ENCODE peak calls at places on chromosomes 16 and 17, in five cellular contexts. One of them, this sample, is unnamed.

GRCh38 chr16:1428511-1428910 is 2.4 kb upstream of the PERCC1 start:
- DNase-seq in H9: peak
- DNase-seq in trophoblast cell: no peak
- DNase-seq in H1: peak
- DNase-seq in neuronal stem cell: no peak
- DNase-seq in this sample: peak

GRCh38 chr17:7555320-7555948 is 3.1 kb upstream of the TNFSF13 start:
- DNase-seq in trophoblast cell: no peak
- DNase-seq in neuronal stem cell: no peak
- DNase-seq in H1: peak
- DNase-seq in H9: no peak
- DNase-seq in this sample: no peak

GRCh38 chr17:69773081-69773480 is 301.9 kb upstream of the KCNJ16 start:
- DNase-seq in neuronal stem cell: no peak
- DNase-seq in H1: no peak
- DNase-seq in H9: no peak
- DNase-seq in trophoblast cell: no peak
- DNase-seq in this sample: peak

GRCh38 chr16:49345829-49346228 is 27.8 kb upstream of the C16orf78 start:
- DNase-seq in H1: peak
- DNase-seq in trophoblast cell: no peak
- DNase-seq in neuronal stem cell: peak
- DNase-seq in H9: no peak
- DNase-seq in this sample: no peak

GRCh38 chr17:14331200-14331981 is 30.5 kb downstream of the HS3ST3B1 start:
- DNase-seq in H1: no peak
- DNase-seq in neuronal stem cell: peak
- DNase-seq in H9: peak
- DNase-seq in trophoblast cell: no peak
- DNase-seq in this sample: no peak

GRCh38 chr16:35150805-35151312 is 1691.4 kb downstream of the TP53TG3F start:
- DNase-seq in trophoblast cell: no peak
- DNase-seq in H9: no peak
- DNase-seq in H1: no peak
- DNase-seq in neuronal stem cell: no peak
- DNase-seq in this sample: no peak

GRCh38 chr17:1197781-1198490 is 18.2 kb upstream of the ABR start:
- DNase-seq in H9: no peak
- DNase-seq in trophoblast cell: no peak
- DNase-seq in H1: no peak
- DNase-seq in neuronal stem cell: no peak
- DNase-seq in this sample: peak

GRCh38 chr16:84277244-84277823 is 17.3 kb upstream of the WFDC1 start:
- DNase-seq in H9: peak
- DNase-seq in H1: peak
- DNase-seq in trophoblast cell: peak
- DNase-seq in neuronal stem cell: peak
- DNase-seq in this sample: peak

GRCh38 chr16:52603015-52603414 is 56.1 kb upstream of the TOX3 start:
- DNase-seq in trophoblast cell: no peak
- DNase-seq in neuronal stem cell: no peak
- DNase-seq in H9: no peak
- DNase-seq in H1: no peak
- DNase-seq in this sample: no peak

GRCh38 chr17:18044609-18045008 is 5.4 kb downstream of the GID4 start:
- DNase-seq in trophoblast cell: no peak
- DNase-seq in H9: no peak
- DNase-seq in neuronal stem cell: no peak
- DNase-seq in H1: no peak
- DNase-seq in this sample: no peak

GRCh38 chr17:68033636-68034451 is 1.7 kb upstream of the KPNA2 start:
- DNase-seq in H9: peak
- DNase-seq in H1: no peak
- DNase-seq in trophoblast cell: no peak
- DNase-seq in neuronal stem cell: peak
- DNase-seq in this sample: peak

GRCh38 chr17:7404737-7405412 is 978 bp upstream of the TMEM256 start:
- DNase-seq in neuronal stem cell: peak
- DNase-seq in trophoblast cell: no peak
- DNase-seq in H1: peak
- DNase-seq in H9: peak
- DNase-seq in this sample: peak

GRCh38 chr17:38967290-38967738 is at the start of gene FBXO47:
- DNase-seq in H1: peak
- DNase-seq in H9: peak
- DNase-seq in trophoblast cell: peak
- DNase-seq in neuronal stem cell: peak
- DNase-seq in this sample: peak

GRCh38 chr17:79814966-79815835 is 18.3 kb upstream of the CBX8 start:
- DNase-seq in neuronal stem cell: no peak
- DNase-seq in trophoblast cell: peak
- DNase-seq in H1: peak
- DNase-seq in H9: peak
- DNase-seq in this sample: no peak

GRCh38 chr16:22162658-22163009 is 328 bp downstream of the SDR42E2 start:
- DNase-seq in H1: no peak
- DNase-seq in neuronal stem cell: no peak
- DNase-seq in H9: no peak
- DNase-seq in trophoblast cell: no peak
- DNase-seq in this sample: no peak

GRCh38 chr16:75235721-75236193 is 15.7 kb downstream of the BCAR1 start:
- DNase-seq in H1: no peak
- DNase-seq in H9: no peak
- DNase-seq in neuronal stem cell: no peak
- DNase-seq in trophoblast cell: no peak
- DNase-seq in this sample: no peak

GRCh38 chr17:14312522-14312921 is 11.6 kb downstream of the HS3ST3B1 start:
- DNase-seq in neuronal stem cell: no peak
- DNase-seq in trophoblast cell: no peak
- DNase-seq in H9: peak
- DNase-seq in H1: no peak
- DNase-seq in this sample: no peak

GRCh38 chr16:14608604-14609003 is 21.5 kb downstream of the PARN start:
- DNase-seq in H9: no peak
- DNase-seq in neuronal stem cell: no peak
- DNase-seq in H1: no peak
- DNase-seq in trophoblast cell: no peak
- DNase-seq in this sample: no peak

GRCh38 chr16:85551319-85551978 is 61.7 kb upstream of the GSE1 start:
- DNase-seq in neuronal stem cell: no peak
- DNase-seq in H1: peak
- DNase-seq in H9: no peak
- DNase-seq in trophoblast cell: no peak
- DNase-seq in this sample: no peak

GRCh38 chr17:19725486-19725885 is 9.1 kb upstream of the SLC47A2 start:
- DNase-seq in neuronal stem cell: no peak
- DNase-seq in H9: no peak
- DNase-seq in trophoblast cell: no peak
- DNase-seq in H1: no peak
- DNase-seq in this sample: no peak

GRCh38 chr17:43423777-43424455 is 25.1 kb downstream of the ARL4D start:
- DNase-seq in trophoblast cell: no peak
- DNase-seq in H1: no peak
- DNase-seq in neuronal stem cell: no peak
- DNase-seq in H9: no peak
- DNase-seq in this sample: no peak

GRCh38 chr16:53588081-53588648 is 85.2 kb upstream of the AKTIP start:
- DNase-seq in H9: no peak
- DNase-seq in neuronal stem cell: no peak
- DNase-seq in H1: no peak
- DNase-seq in trophoblast cell: no peak
- DNase-seq in this sample: no peak

GRCh38 chr16:23182675-23183485 is at the start of gene SCNN1G:
- DNase-seq in H9: peak
- DNase-seq in H1: no peak
- DNase-seq in trophoblast cell: no peak
- DNase-seq in neuronal stem cell: peak
- DNase-seq in this sample: no peak

GRCh38 chr17:47802341-47803022 is 19.1 kb downstream of the OSBPL7 start:
- DNase-seq in H9: peak
- DNase-seq in neuronal stem cell: no peak
- DNase-seq in trophoblast cell: peak
- DNase-seq in H1: peak
- DNase-seq in this sample: peak

GRCh38 chr17:68707032-68707431 is 105.9 kb upstream of the FAM20A start:
- DNase-seq in H9: no peak
- DNase-seq in trophoblast cell: no peak
- DNase-seq in H1: no peak
- DNase-seq in neuronal stem cell: no peak
- DNase-seq in this sample: peak

GRCh38 chr17:55285340-55286301 is 20.9 kb downstream of the HLF start:
- DNase-seq in trophoblast cell: peak
- DNase-seq in H1: no peak
- DNase-seq in neuronal stem cell: no peak
- DNase-seq in H9: no peak
- DNase-seq in this sample: no peak

GRCh38 chr17:79792371-79792871 is 4.5 kb downstream of the CBX8 start:
- DNase-seq in H9: no peak
- DNase-seq in H1: no peak
- DNase-seq in neuronal stem cell: no peak
- DNase-seq in trophoblast cell: no peak
- DNase-seq in this sample: no peak

GRCh38 chr17:1573932-1574696 is 11.5 kb upstream of the PITPNA start:
- DNase-seq in trophoblast cell: peak
- DNase-seq in neuronal stem cell: peak
- DNase-seq in H1: peak
- DNase-seq in H9: peak
- DNase-seq in this sample: peak

GRCh38 chr16:75455677-75456076 is 8.8 kb downstream of the TMEM170A start:
- DNase-seq in H9: no peak
- DNase-seq in neuronal stem cell: no peak
- DNase-seq in H1: no peak
- DNase-seq in trophoblast cell: no peak
- DNase-seq in this sample: no peak

GRCh38 chr17:48030531-48030930 is 7.1 kb downstream of the COPZ2 start:
- DNase-seq in H9: no peak
- DNase-seq in trophoblast cell: no peak
- DNase-seq in neuronal stem cell: no peak
- DNase-seq in H1: no peak
- DNase-seq in this sample: no peak

GRCh38 chr17:42608692-42609181 is 437 bp downstream of the RETREG3 start:
- DNase-seq in trophoblast cell: no peak
- DNase-seq in H9: no peak
- DNase-seq in neuronal stem cell: no peak
- DNase-seq in H1: no peak
- DNase-seq in this sample: no peak

GRCh38 chr16:64240586-64240985 is 881.3 kb downstream of the CDH11 start:
- DNase-seq in H1: no peak
- DNase-seq in H9: no peak
- DNase-seq in trophoblast cell: no peak
- DNase-seq in neuronal stem cell: no peak
- DNase-seq in this sample: no peak

GRCh38 chr16:65845466-65846209 is 520.9 kb upstream of the CDH5 start:
- DNase-seq in neuronal stem cell: no peak
- DNase-seq in H1: no peak
- DNase-seq in H9: no peak
- DNase-seq in trophoblast cell: no peak
- DNase-seq in this sample: peak

GRCh38 chr17:82684207-82684903 is 14.1 kb downstream of the RAB40B start:
- DNase-seq in H9: no peak
- DNase-seq in H1: no peak
- DNase-seq in trophoblast cell: no peak
- DNase-seq in neuronal stem cell: no peak
- DNase-seq in this sample: no peak

GRCh38 chr17:36755586-36755985 is 154.2 kb downstream of the MRM1 start:
- DNase-seq in trophoblast cell: no peak
- DNase-seq in neuronal stem cell: no peak
- DNase-seq in H9: peak
- DNase-seq in H1: peak
- DNase-seq in this sample: no peak

GRCh38 chr17:42296012-42296411 is 7.7 kb downstream of the STAT5A start:
- DNase-seq in H1: no peak
- DNase-seq in trophoblast cell: no peak
- DNase-seq in H9: no peak
- DNase-seq in neuronal stem cell: no peak
- DNase-seq in this sample: no peak

GRCh38 chr17:50657054-50657453 is 22.4 kb downstream of the ABCC3 start:
- DNase-seq in neuronal stem cell: no peak
- DNase-seq in H9: no peak
- DNase-seq in trophoblast cell: no peak
- DNase-seq in H1: no peak
- DNase-seq in this sample: no peak

GRCh38 chr16:47374629-47375028 is 86.2 kb downstream of the ITFG1 start:
- DNase-seq in neuronal stem cell: no peak
- DNase-seq in H9: no peak
- DNase-seq in H1: no peak
- DNase-seq in trophoblast cell: no peak
- DNase-seq in this sample: peak

GRCh38 chr17:32103476-32104113 is 38.7 kb upstream of the RHOT1 start:
- DNase-seq in H9: no peak
- DNase-seq in H1: peak
- DNase-seq in trophoblast cell: no peak
- DNase-seq in neuronal stem cell: no peak
- DNase-seq in this sample: no peak
- H2BK12ac ChIP-seq in H9: no peak
- H2BK12ac ChIP-seq in H1: no peak
- H2BK12ac ChIP-seq in trophoblast cell: no peak
- H2BK12ac ChIP-seq in neuronal stem cell: no peak
- H2BK12ac ChIP-seq in this sample: no peak

GRCh38 chr17:80872011-80872929 is 119.4 kb upstream of the CHMP6 start:
- DNase-seq in H1: no peak
- DNase-seq in neuronal stem cell: no peak
- DNase-seq in trophoblast cell: no peak
- DNase-seq in H9: no peak
- DNase-seq in this sample: no peak
- H2AK5ac ChIP-seq in H1: no peak
- H2AK5ac ChIP-seq in neuronal stem cell: peak
- H2AK5ac ChIP-seq in trophoblast cell: no peak
- H2AK5ac ChIP-seq in H9: no peak
- H2AK5ac ChIP-seq in this sample: no peak

GRCh38 chr17:81523139-81524062 is 4.8 kb upstream of the FSCN2 start:
- DNase-seq in H9: peak
- DNase-seq in neuronal stem cell: peak
- DNase-seq in H1: peak
- DNase-seq in trophoblast cell: no peak
- DNase-seq in this sample: peak
- H2BK12ac ChIP-seq in H9: no peak
- H2BK12ac ChIP-seq in neuronal stem cell: peak
- H2BK12ac ChIP-seq in H1: peak
- H2BK12ac ChIP-seq in trophoblast cell: no peak
- H2BK12ac ChIP-seq in this sample: no peak

DNA sequence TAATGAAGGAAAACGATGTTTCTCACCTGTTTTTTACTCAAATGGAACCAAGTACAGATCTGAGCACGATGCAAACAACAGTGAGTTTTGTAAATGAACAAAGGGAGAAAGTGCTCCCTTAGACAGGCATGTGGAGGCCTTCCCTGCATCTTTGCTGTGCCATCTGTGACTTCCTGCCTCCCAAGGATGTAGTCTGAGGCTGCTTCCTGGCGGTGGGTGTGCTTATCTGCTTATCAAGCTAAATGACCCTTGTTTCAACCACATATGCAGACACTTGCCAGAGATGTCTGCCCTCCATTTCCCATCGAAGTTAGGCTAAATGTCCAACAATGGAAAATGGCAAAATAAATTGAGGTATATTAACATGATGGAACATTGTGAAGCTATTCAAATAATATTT is 34.6 kb downstream of the RGS9 start:
- DNase-seq in neuronal stem cell: no peak
- DNase-seq in H9: no peak
- DNase-seq in H1: no peak
- DNase-seq in trophoblast cell: no peak
- DNase-seq in this sample: no peak
- H2AK5ac ChIP-seq in neuronal stem cell: no peak
- H2AK5ac ChIP-seq in H9: no peak
- H2AK5ac ChIP-seq in H1: no peak
- H2AK5ac ChIP-seq in trophoblast cell: no peak
- H2AK5ac ChIP-seq in this sample: no peak

GRCh38 chr17:11430766-11431165 is 167.5 kb upstream of the DNAH9 start:
- DNase-seq in trophoblast cell: no peak
- DNase-seq in neuronal stem cell: no peak
- DNase-seq in H9: no peak
- DNase-seq in H1: no peak
- DNase-seq in this sample: no peak
- H2BK12ac ChIP-seq in trophoblast cell: no peak
- H2BK12ac ChIP-seq in neuronal stem cell: no peak
- H2BK12ac ChIP-seq in H9: no peak
- H2BK12ac ChIP-seq in H1: no peak
- H2BK12ac ChIP-seq in this sample: no peak

This sample was measured in mesenchymal stem cell.